ENCODE peak calls at places on chromosomes 16 and 17, in eight cellular contexts. One of them, this sample, is unnamed.

GRCh38 chr16:4847774-4848587 is 700 bp downstream of the UBN1 start:
- DNase-seq in A549: peak; percentile 45
- DNase-seq in cardiac muscle cell: peak; percentile 66
- DNase-seq in AG09319: peak; percentile 19
- DNase-seq in tibial artery: peak; percentile 56
- DNase-seq in neural progenitor cell: peak; percentile 75
- DNase-seq in left ventricle myocardium inferior: peak; percentile 47
- DNase-seq in endothelial cell of umbilical vein: peak; percentile 82
- DNase-seq in this sample: peak; percentile 60

GRCh38 chr17:75367312-75367711 is 38.2 kb downstream of the GRB2 start:
- DNase-seq in A549: peak; percentile 40
- DNase-seq in cardiac muscle cell: no peak
- DNase-seq in AG09319: no peak
- DNase-seq in tibial artery: no peak
- DNase-seq in neural progenitor cell: no peak
- DNase-seq in left ventricle myocardium inferior: no peak
- DNase-seq in endothelial cell of umbilical vein: no peak
- DNase-seq in this sample: no peak

GRCh38 chr17:5975651-5976050 is 94.5 kb upstream of the WSCD1 start:
- DNase-seq in A549: no peak
- DNase-seq in cardiac muscle cell: peak; percentile 31
- DNase-seq in AG09319: no peak
- DNase-seq in tibial artery: no peak
- DNase-seq in neural progenitor cell: peak; percentile 5
- DNase-seq in left ventricle myocardium inferior: no peak
- DNase-seq in endothelial cell of umbilical vein: no peak
- DNase-seq in this sample: no peak

GRCh38 chr17:74785096-74785980 is 9.2 kb upstream of the NAT9 start:
- DNase-seq in A549: no peak
- DNase-seq in cardiac muscle cell: no peak
- DNase-seq in AG09319: no peak
- DNase-seq in tibial artery: no peak
- DNase-seq in neural progenitor cell: no peak
- DNase-seq in left ventricle myocardium inferior: no peak
- DNase-seq in endothelial cell of umbilical vein: no peak
- DNase-seq in this sample: no peak

GRCh38 chr17:30212750-30213149 is 22.7 kb downstream of the SLC6A4 start:
- DNase-seq in A549: no peak
- DNase-seq in cardiac muscle cell: no peak
- DNase-seq in AG09319: no peak
- DNase-seq in tibial artery: no peak
- DNase-seq in neural progenitor cell: no peak
- DNase-seq in left ventricle myocardium inferior: no peak
- DNase-seq in endothelial cell of umbilical vein: no peak
- DNase-seq in this sample: peak; percentile 79

GRCh38 chr17:75913537-75914210 is 9.0 kb upstream of the MRPL38 start:
- DNase-seq in A549: no peak
- DNase-seq in cardiac muscle cell: no peak
- DNase-seq in AG09319: no peak
- DNase-seq in tibial artery: no peak
- DNase-seq in neural progenitor cell: no peak
- DNase-seq in left ventricle myocardium inferior: no peak
- DNase-seq in endothelial cell of umbilical vein: no peak
- DNase-seq in this sample: no peak

GRCh38 chr17:57892146-57892819 is 42.4 kb upstream of the MRPS23 start:
- DNase-seq in A549: peak; percentile 92
- DNase-seq in cardiac muscle cell: peak; percentile 83
- DNase-seq in AG09319: peak; percentile 82
- DNase-seq in tibial artery: peak; percentile 89
- DNase-seq in neural progenitor cell: peak; percentile 91
- DNase-seq in left ventricle myocardium inferior: peak; percentile 90
- DNase-seq in endothelial cell of umbilical vein: peak; percentile 87
- DNase-seq in this sample: peak; percentile 89

GRCh38 chr16:16857603-16858283 is 478.8 kb downstream of the NPIPA7 start:
- DNase-seq in A549: peak; percentile 91
- DNase-seq in cardiac muscle cell: no peak
- DNase-seq in AG09319: no peak
- DNase-seq in tibial artery: no peak
- DNase-seq in neural progenitor cell: no peak
- DNase-seq in left ventricle myocardium inferior: no peak
- DNase-seq in endothelial cell of umbilical vein: no peak
- DNase-seq in this sample: no peak

GRCh38 chr17:76166906-76167305 is 25.9 kb upstream of the FOXJ1 start:
- DNase-seq in A549: no peak
- DNase-seq in cardiac muscle cell: no peak
- DNase-seq in AG09319: no peak
- DNase-seq in tibial artery: no peak
- DNase-seq in neural progenitor cell: no peak
- DNase-seq in left ventricle myocardium inferior: no peak
- DNase-seq in endothelial cell of umbilical vein: no peak
- DNase-seq in this sample: no peak

GRCh38 chr17:6755731-6756184 is at the start of gene XAF1:
- DNase-seq in A549: no peak
- DNase-seq in cardiac muscle cell: no peak
- DNase-seq in AG09319: peak; percentile 34
- DNase-seq in tibial artery: peak; percentile 40
- DNase-seq in neural progenitor cell: no peak
- DNase-seq in left ventricle myocardium inferior: peak; percentile 26
- DNase-seq in endothelial cell of umbilical vein: peak; percentile 78
- DNase-seq in this sample: peak; percentile 58

GRCh38 chr16:86562356-86562755 is 4.3 kb upstream of the FOXC2 start:
- DNase-seq in A549: no peak
- DNase-seq in cardiac muscle cell: no peak
- DNase-seq in AG09319: no peak
- DNase-seq in tibial artery: no peak
- DNase-seq in neural progenitor cell: no peak
- DNase-seq in left ventricle myocardium inferior: no peak
- DNase-seq in endothelial cell of umbilical vein: no peak
- DNase-seq in this sample: no peak

GRCh38 chr17:1095853-1096675 is 83.7 kb downstream of the ABR start:
- DNase-seq in A549: no peak
- DNase-seq in cardiac muscle cell: no peak
- DNase-seq in AG09319: no peak
- DNase-seq in tibial artery: no peak
- DNase-seq in neural progenitor cell: no peak
- DNase-seq in left ventricle myocardium inferior: no peak
- DNase-seq in endothelial cell of umbilical vein: no peak
- DNase-seq in this sample: no peak

GRCh38 chr17:47620503-47621245 is 29.0 kb upstream of the KPNB1 start:
- DNase-seq in A549: no peak
- DNase-seq in cardiac muscle cell: no peak
- DNase-seq in AG09319: no peak
- DNase-seq in tibial artery: no peak
- DNase-seq in neural progenitor cell: no peak
- DNase-seq in left ventricle myocardium inferior: no peak
- DNase-seq in endothelial cell of umbilical vein: no peak
- DNase-seq in this sample: no peak
- TF ChIP-seq CTCF in A549: no peak
- TF ChIP-seq CTCF in cardiac muscle cell: no peak
- TF ChIP-seq CTCF in AG09319: no peak
- TF ChIP-seq CTCF in tibial artery: no peak
- TF ChIP-seq CTCF in neural progenitor cell: no peak
- TF ChIP-seq CTCF in left ventricle myocardium inferior: no peak
- TF ChIP-seq CTCF in endothelial cell of umbilical vein: no peak
- TF ChIP-seq CTCF in this sample: no peak

GRCh38 chr17:45131616-45132301 is 556 bp downstream of the PLCD3 start:
- DNase-seq in A549: peak; percentile 61
- DNase-seq in cardiac muscle cell: peak; percentile 73
- DNase-seq in AG09319: no peak
- DNase-seq in tibial artery: no peak
- DNase-seq in neural progenitor cell: peak; percentile 82
- DNase-seq in left ventricle myocardium inferior: peak; percentile 53
- DNase-seq in endothelial cell of umbilical vein: peak; percentile 49
- DNase-seq in this sample: peak; percentile 75
- TF ChIP-seq CTCF in A549: peak; percentile 98
- TF ChIP-seq CTCF in cardiac muscle cell: peak; percentile 85
- TF ChIP-seq CTCF in AG09319: peak; percentile 82
- TF ChIP-seq CTCF in tibial artery: peak; percentile 83
- TF ChIP-seq CTCF in neural progenitor cell: peak; percentile 91
- TF ChIP-seq CTCF in left ventricle myocardium inferior: peak; percentile 94
- TF ChIP-seq CTCF in endothelial cell of umbilical vein: peak; percentile 91
- TF ChIP-seq CTCF in this sample: peak; percentile 60

GRCh38 chr17:51585514-51586104 is 325.3 kb downstream of the UTP18 start:
- DNase-seq in A549: peak; percentile 40
- DNase-seq in cardiac muscle cell: peak; percentile 39
- DNase-seq in AG09319: no peak
- DNase-seq in tibial artery: no peak
- DNase-seq in neural progenitor cell: peak; percentile 66
- DNase-seq in left ventricle myocardium inferior: no peak
- DNase-seq in endothelial cell of umbilical vein: no peak
- DNase-seq in this sample: peak; percentile 4
- TF ChIP-seq CTCF in A549: peak; percentile 58
- TF ChIP-seq CTCF in cardiac muscle cell: no peak
- TF ChIP-seq CTCF in AG09319: no peak
- TF ChIP-seq CTCF in tibial artery: no peak
- TF ChIP-seq CTCF in neural progenitor cell: peak; percentile 77
- TF ChIP-seq CTCF in left ventricle myocardium inferior: peak; percentile 64
- TF ChIP-seq CTCF in endothelial cell of umbilical vein: no peak
- TF ChIP-seq CTCF in this sample: no peak

DNA sequence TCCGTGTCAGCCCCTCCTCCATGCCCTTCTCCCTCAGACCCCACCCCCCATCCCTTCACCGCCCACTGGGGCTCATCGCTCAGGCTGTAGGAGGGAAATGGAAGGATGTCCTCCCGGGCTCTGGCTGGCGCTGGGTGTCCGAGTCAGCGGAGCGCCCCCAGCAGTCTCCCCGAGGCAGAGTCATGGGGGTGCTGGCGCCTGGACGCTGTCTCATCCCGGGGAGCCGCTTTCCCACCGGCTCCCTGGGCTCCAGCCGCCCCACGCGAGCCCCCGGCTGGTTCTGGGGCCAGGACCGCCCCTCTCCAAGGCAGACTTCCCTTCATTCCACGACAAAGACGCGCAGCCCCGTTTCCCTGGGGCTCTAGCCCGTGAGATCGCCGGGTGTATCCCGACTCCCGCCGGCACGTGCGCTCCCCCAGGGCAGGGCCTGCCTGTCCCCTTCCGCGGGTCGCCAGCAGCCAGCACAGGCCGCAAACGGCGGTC is 398 bp upstream of the ANTKMT start:
- DNase-seq in A549: peak; percentile 84
- DNase-seq in cardiac muscle cell: peak; percentile 78
- DNase-seq in AG09319: no peak
- DNase-seq in tibial artery: no peak
- DNase-seq in neural progenitor cell: peak; percentile 81
- DNase-seq in left ventricle myocardium inferior: peak; percentile 46
- DNase-seq in endothelial cell of umbilical vein: peak; percentile 45
- DNase-seq in this sample: peak; percentile 80
- TF ChIP-seq CTCF in A549: peak; percentile 30
- TF ChIP-seq CTCF in cardiac muscle cell: peak; percentile 24
- TF ChIP-seq CTCF in AG09319: peak; percentile 21
- TF ChIP-seq CTCF in tibial artery: no peak
- TF ChIP-seq CTCF in neural progenitor cell: peak; percentile 34
- TF ChIP-seq CTCF in left ventricle myocardium inferior: no peak
- TF ChIP-seq CTCF in endothelial cell of umbilical vein: no peak
- TF ChIP-seq CTCF in this sample: peak; percentile 28

GRCh38 chr16:55398683-55399230 is 74.8 kb downstream of the IRX6 start:
- DNase-seq in A549: no peak
- DNase-seq in cardiac muscle cell: no peak
- DNase-seq in AG09319: no peak
- DNase-seq in tibial artery: no peak
- DNase-seq in neural progenitor cell: peak; percentile 49
- DNase-seq in left ventricle myocardium inferior: no peak
- DNase-seq in endothelial cell of umbilical vein: no peak
- DNase-seq in this sample: no peak
- TF ChIP-seq CTCF in A549: no peak
- TF ChIP-seq CTCF in cardiac muscle cell: no peak
- TF ChIP-seq CTCF in AG09319: no peak
- TF ChIP-seq CTCF in tibial artery: no peak
- TF ChIP-seq CTCF in neural progenitor cell: peak; percentile 30
- TF ChIP-seq CTCF in left ventricle myocardium inferior: no peak
- TF ChIP-seq CTCF in endothelial cell of umbilical vein: no peak
- TF ChIP-seq CTCF in this sample: no peak

GRCh38 chr17:41304091-41304490 is 1.4 kb upstream of the KRTAP29-1 start:
- DNase-seq in A549: no peak
- DNase-seq in cardiac muscle cell: no peak
- DNase-seq in AG09319: no peak
- DNase-seq in tibial artery: no peak
- DNase-seq in neural progenitor cell: no peak
- DNase-seq in left ventricle myocardium inferior: no peak
- DNase-seq in endothelial cell of umbilical vein: no peak
- DNase-seq in this sample: no peak

GRCh38 chr17:41301204-41301790 is 1.4 kb downstream of the KRTAP29-1 start:
- DNase-seq in A549: no peak
- DNase-seq in cardiac muscle cell: no peak
- DNase-seq in AG09319: no peak
- DNase-seq in tibial artery: no peak
- DNase-seq in neural progenitor cell: no peak
- DNase-seq in left ventricle myocardium inferior: no peak
- DNase-seq in endothelial cell of umbilical vein: no peak
- DNase-seq in this sample: no peak

GRCh38 chr17:41301916-41302901 is at the start of gene KRTAP29-1:
- DNase-seq in A549: no peak
- DNase-seq in cardiac muscle cell: no peak
- DNase-seq in AG09319: no peak
- DNase-seq in tibial artery: no peak
- DNase-seq in neural progenitor cell: no peak
- DNase-seq in left ventricle myocardium inferior: peak; percentile 61
- DNase-seq in endothelial cell of umbilical vein: no peak
- DNase-seq in this sample: no peak

GRCh38 chr17:41302981-41303380 is 330 bp upstream of the KRTAP29-1 start:
- DNase-seq in A549: no peak
- DNase-seq in cardiac muscle cell: no peak
- DNase-seq in AG09319: no peak
- DNase-seq in tibial artery: no peak
- DNase-seq in neural progenitor cell: no peak
- DNase-seq in left ventricle myocardium inferior: no peak
- DNase-seq in endothelial cell of umbilical vein: no peak
- DNase-seq in this sample: no peak

GRCh38 chr17:41298458-41299135 is 4.1 kb downstream of the KRTAP29-1 start:
- DNase-seq in A549: no peak
- DNase-seq in cardiac muscle cell: no peak
- DNase-seq in AG09319: no peak
- DNase-seq in tibial artery: no peak
- DNase-seq in neural progenitor cell: no peak
- DNase-seq in left ventricle myocardium inferior: no peak
- DNase-seq in endothelial cell of umbilical vein: no peak
- DNase-seq in this sample: no peak
- TF ChIP-seq CTCF in A549: no peak
- TF ChIP-seq CTCF in cardiac muscle cell: no peak
- TF ChIP-seq CTCF in AG09319: no peak
- TF ChIP-seq CTCF in tibial artery: no peak
- TF ChIP-seq CTCF in neural progenitor cell: no peak
- TF ChIP-seq CTCF in left ventricle myocardium inferior: no peak
- TF ChIP-seq CTCF in endothelial cell of umbilical vein: no peak
- TF ChIP-seq CTCF in this sample: no peak

This sample was measured in GM13976.